ENCODE peak calls at places on chromosomes 4 and X, in five cellular contexts. One of them, this sample, is unnamed.

GRCh38 chr4:156169861-156170260 is 216.2 kb upstream of the CTSO start:
- DNase-seq in CD8-positive, alpha-beta memory T cell: no peak
- DNase-seq in WERI-Rb-1: peak; percentile 43
- DNase-seq in spleen: no peak
- DNase-seq in heart left ventricle: no peak
- DNase-seq in this sample: no peak

GRCh38 chr4:95549246-95550138 is 719 bp upstream of the UNC5C start:
- DNase-seq in CD8-positive, alpha-beta memory T cell: no peak
- DNase-seq in WERI-Rb-1: peak; percentile 70
- DNase-seq in spleen: peak; percentile 82
- DNase-seq in heart left ventricle: peak; percentile 68
- DNase-seq in this sample: no peak

GRCh38 chr4:151157543-151157942 is 58.1 kb downstream of the RPS3A start:
- DNase-seq in CD8-positive, alpha-beta memory T cell: no peak
- DNase-seq in WERI-Rb-1: no peak
- DNase-seq in spleen: no peak
- DNase-seq in heart left ventricle: no peak
- DNase-seq in this sample: no peak

GRCh38 chr4:84578540-84579409 is 4.2 kb upstream of the CDS1 start:
- DNase-seq in CD8-positive, alpha-beta memory T cell: no peak
- DNase-seq in WERI-Rb-1: peak; percentile 46
- DNase-seq in spleen: no peak
- DNase-seq in heart left ventricle: no peak
- DNase-seq in this sample: peak; percentile 29

GRCh38 chrX:288561-288991 is 7.4 kb downstream of the PLCXD1 start:
- DNase-seq in CD8-positive, alpha-beta memory T cell: no peak
- DNase-seq in WERI-Rb-1: no peak
- DNase-seq in spleen: peak; percentile 67
- DNase-seq in heart left ventricle: no peak
- DNase-seq in this sample: no peak

GRCh38 chr4:141713771-141714445 is 77.5 kb downstream of the IL15 start:
- DNase-seq in CD8-positive, alpha-beta memory T cell: no peak
- DNase-seq in WERI-Rb-1: no peak
- DNase-seq in spleen: no peak
- DNase-seq in heart left ventricle: no peak
- DNase-seq in this sample: no peak

GRCh38 chr4:61079427-61079826 is 120.7 kb upstream of the ADGRL3 start:
- DNase-seq in CD8-positive, alpha-beta memory T cell: no peak
- DNase-seq in WERI-Rb-1: no peak
- DNase-seq in spleen: no peak
- DNase-seq in heart left ventricle: no peak
- DNase-seq in this sample: no peak

GRCh38 chr4:137676357-137676998 is 144.2 kb upstream of the PCDH18 start:
- DNase-seq in CD8-positive, alpha-beta memory T cell: no peak
- DNase-seq in WERI-Rb-1: no peak
- DNase-seq in spleen: no peak
- DNase-seq in heart left ventricle: no peak
- DNase-seq in this sample: no peak

GRCh38 chr4:6541789-6542188 is 33.2 kb upstream of the MAN2B2 start:
- DNase-seq in CD8-positive, alpha-beta memory T cell: no peak
- DNase-seq in WERI-Rb-1: no peak
- DNase-seq in spleen: no peak
- DNase-seq in heart left ventricle: no peak
- DNase-seq in this sample: no peak

GRCh38 chr4:148344382-148344781 is 97.8 kb downstream of the NR3C2 start:
- DNase-seq in CD8-positive, alpha-beta memory T cell: no peak
- DNase-seq in WERI-Rb-1: no peak
- DNase-seq in spleen: no peak
- DNase-seq in heart left ventricle: peak; percentile 38
- DNase-seq in this sample: no peak

GRCh38 chr4:7787067-7787466 is 152.6 kb downstream of the AFAP1 start:
- DNase-seq in CD8-positive, alpha-beta memory T cell: no peak
- DNase-seq in WERI-Rb-1: no peak
- DNase-seq in spleen: peak; percentile 30
- DNase-seq in heart left ventricle: peak; percentile 15
- DNase-seq in this sample: no peak

GRCh38 chr4:155629831-155630425 is 36.7 kb upstream of the GUCY1A1 start:
- DNase-seq in CD8-positive, alpha-beta memory T cell: no peak
- DNase-seq in WERI-Rb-1: no peak
- DNase-seq in spleen: no peak
- DNase-seq in heart left ventricle: no peak
- DNase-seq in this sample: no peak

GRCh38 chr4:73936969-73937368 is 44.9 kb downstream of the PF4 start:
- DNase-seq in CD8-positive, alpha-beta memory T cell: no peak
- DNase-seq in WERI-Rb-1: no peak
- DNase-seq in spleen: no peak
- DNase-seq in heart left ventricle: no peak
- DNase-seq in this sample: no peak

GRCh38 chr4:6761540-6762243 is 20.8 kb upstream of the KIAA0232 start:
- DNase-seq in CD8-positive, alpha-beta memory T cell: peak; percentile 30
- DNase-seq in WERI-Rb-1: no peak
- DNase-seq in spleen: peak; percentile 79
- DNase-seq in heart left ventricle: no peak
- DNase-seq in this sample: no peak

GRCh38 chr4:52197351-52197750 is 146.2 kb downstream of the SPATA18 start:
- DNase-seq in CD8-positive, alpha-beta memory T cell: no peak
- DNase-seq in WERI-Rb-1: no peak
- DNase-seq in spleen: no peak
- DNase-seq in heart left ventricle: no peak
- DNase-seq in this sample: no peak

GRCh38 chrX:45771114-45771513 is 570.4 kb upstream of the DIPK2B start:
- DNase-seq in CD8-positive, alpha-beta memory T cell: no peak
- DNase-seq in WERI-Rb-1: no peak
- DNase-seq in spleen: no peak
- DNase-seq in heart left ventricle: no peak
- DNase-seq in this sample: peak; percentile 39

GRCh38 chr4:64911846-64912245 is 502.6 kb upstream of the TECRL start:
- DNase-seq in CD8-positive, alpha-beta memory T cell: no peak
- DNase-seq in WERI-Rb-1: peak; percentile 24
- DNase-seq in spleen: no peak
- DNase-seq in heart left ventricle: no peak
- DNase-seq in this sample: no peak

GRCh38 chrX:38095971-38096529 is 89.7 kb downstream of the SYTL5 start:
- DNase-seq in CD8-positive, alpha-beta memory T cell: no peak
- DNase-seq in WERI-Rb-1: no peak
- DNase-seq in spleen: no peak
- DNase-seq in heart left ventricle: no peak
- DNase-seq in this sample: no peak

GRCh38 chrX:29237972-29238371 is 650.7 kb downstream of the IL1RAPL1 start:
- DNase-seq in CD8-positive, alpha-beta memory T cell: no peak
- DNase-seq in WERI-Rb-1: no peak
- DNase-seq in spleen: no peak
- DNase-seq in heart left ventricle: no peak
- DNase-seq in this sample: no peak

GRCh38 chr4:174324246-174324645 is 40.5 kb downstream of the CEP44 start:
- DNase-seq in CD8-positive, alpha-beta memory T cell: no peak
- DNase-seq in WERI-Rb-1: no peak
- DNase-seq in spleen: no peak
- DNase-seq in heart left ventricle: no peak
- DNase-seq in this sample: no peak

GRCh38 chr4:153322791-153323190 is 21.7 kb upstream of the MND1 start:
- DNase-seq in CD8-positive, alpha-beta memory T cell: no peak
- DNase-seq in WERI-Rb-1: no peak
- DNase-seq in spleen: no peak
- DNase-seq in heart left ventricle: no peak
- DNase-seq in this sample: no peak

GRCh38 chr4:151468715-151469696 is 60.0 kb downstream of the FHIP1A start:
- DNase-seq in CD8-positive, alpha-beta memory T cell: no peak
- DNase-seq in WERI-Rb-1: no peak
- DNase-seq in spleen: no peak
- DNase-seq in heart left ventricle: no peak
- DNase-seq in this sample: no peak

GRCh38 chrX:21723097-21723496 is 34.8 kb downstream of the SMPX start:
- DNase-seq in CD8-positive, alpha-beta memory T cell: no peak
- DNase-seq in WERI-Rb-1: no peak
- DNase-seq in spleen: no peak
- DNase-seq in heart left ventricle: no peak
- DNase-seq in this sample: no peak

GRCh38 chrX:72271812-72272211 is 5.2 kb downstream of the RPS4X start:
- DNase-seq in CD8-positive, alpha-beta memory T cell: no peak
- DNase-seq in WERI-Rb-1: no peak
- DNase-seq in spleen: no peak
- DNase-seq in heart left ventricle: no peak
- DNase-seq in this sample: no peak

GRCh38 chr4:54958236-54958635 is 167.2 kb downstream of the KDR start:
- DNase-seq in CD8-positive, alpha-beta memory T cell: no peak
- DNase-seq in WERI-Rb-1: no peak
- DNase-seq in spleen: no peak
- DNase-seq in heart left ventricle: no peak
- DNase-seq in this sample: no peak

GRCh38 chrX:97685753-97686152 is 802.0 kb downstream of the RPA4 start:
- DNase-seq in CD8-positive, alpha-beta memory T cell: no peak
- DNase-seq in WERI-Rb-1: peak; percentile 45
- DNase-seq in spleen: no peak
- DNase-seq in heart left ventricle: no peak
- DNase-seq in this sample: peak; percentile 56

GRCh38 chr4:23805381-23805780 is 84.5 kb downstream of the PPARGC1A start:
- DNase-seq in CD8-positive, alpha-beta memory T cell: no peak
- DNase-seq in WERI-Rb-1: no peak
- DNase-seq in spleen: no peak
- DNase-seq in heart left ventricle: no peak
- DNase-seq in this sample: no peak

GRCh38 chr4:28287837-28288236 is 1427.2 kb downstream of the STIM2 start:
- DNase-seq in CD8-positive, alpha-beta memory T cell: no peak
- DNase-seq in WERI-Rb-1: no peak
- DNase-seq in spleen: no peak
- DNase-seq in heart left ventricle: no peak
- DNase-seq in this sample: peak; percentile 44

GRCh38 chrX:68196939-68197791 is 236.1 kb downstream of the OPHN1 start:
- DNase-seq in CD8-positive, alpha-beta memory T cell: no peak
- DNase-seq in WERI-Rb-1: peak; percentile 45
- DNase-seq in spleen: no peak
- DNase-seq in heart left ventricle: no peak
- DNase-seq in this sample: peak; percentile 75

GRCh38 chr4:183287677-183288076 is 32.4 kb downstream of the CLDN22 start:
- DNase-seq in CD8-positive, alpha-beta memory T cell: no peak
- DNase-seq in WERI-Rb-1: no peak
- DNase-seq in spleen: no peak
- DNase-seq in heart left ventricle: no peak
- DNase-seq in this sample: no peak

GRCh38 chr4:32884198-32884597 is 2164.0 kb downstream of the PCDH7 start:
- DNase-seq in CD8-positive, alpha-beta memory T cell: no peak
- DNase-seq in WERI-Rb-1: no peak
- DNase-seq in spleen: no peak
- DNase-seq in heart left ventricle: no peak
- DNase-seq in this sample: no peak

GRCh38 chr4:70931359-70931758 is 29.2 kb downstream of the MOB1B start:
- DNase-seq in CD8-positive, alpha-beta memory T cell: no peak
- DNase-seq in WERI-Rb-1: no peak
- DNase-seq in spleen: no peak
- DNase-seq in heart left ventricle: no peak
- DNase-seq in this sample: no peak

GRCh38 chr4:173191623-173192041 is 23.0 kb downstream of the GALNT7 start:
- DNase-seq in CD8-positive, alpha-beta memory T cell: no peak
- DNase-seq in WERI-Rb-1: no peak
- DNase-seq in spleen: no peak
- DNase-seq in heart left ventricle: no peak
- DNase-seq in this sample: peak; percentile 76

GRCh38 chr4:41142946-41143720 is 71.2 kb downstream of the APBB2 start:
- DNase-seq in CD8-positive, alpha-beta memory T cell: no peak
- DNase-seq in WERI-Rb-1: no peak
- DNase-seq in spleen: no peak
- DNase-seq in heart left ventricle: peak; percentile 40
- DNase-seq in this sample: no peak
- H3K4me3 ChIP-seq in CD8-positive, alpha-beta memory T cell: no peak overlapping the region
- H3K4me3 ChIP-seq in WERI-Rb-1: no peak overlapping the region
- H3K4me3 ChIP-seq in spleen: no peak overlapping the region
- H3K4me3 ChIP-seq in heart left ventricle: no peak overlapping the region
- H3K4me3 ChIP-seq in this sample: no peak overlapping the region

GRCh38 chr4:2907226-2907625 is 56.0 kb downstream of the NOP14 start:
- DNase-seq in CD8-positive, alpha-beta memory T cell: no peak
- DNase-seq in WERI-Rb-1: no peak
- DNase-seq in spleen: no peak
- DNase-seq in heart left ventricle: no peak
- DNase-seq in this sample: no peak
- H3K36me3 ChIP-seq in CD8-positive, alpha-beta memory T cell: peaks cover 54% of the 10 kb centered on the region
- H3K36me3 ChIP-seq in WERI-Rb-1: peaks cover 97% of the 10 kb centered on the region
- H3K36me3 ChIP-seq in spleen: no peaks in the 10 kb centered on the region
- H3K36me3 ChIP-seq in heart left ventricle: no peaks in the 10 kb centered on the region
- H3K36me3 ChIP-seq in this sample: peaks cover 72% of the 10 kb centered on the region

GRCh38 chr4:154471924-154472323 is 19.7 kb downstream of the DCHS2 start:
- DNase-seq in CD8-positive, alpha-beta memory T cell: no peak
- DNase-seq in WERI-Rb-1: no peak
- DNase-seq in spleen: no peak
- DNase-seq in heart left ventricle: no peak
- DNase-seq in this sample: peak; percentile 91
- H3K4me3 ChIP-seq in CD8-positive, alpha-beta memory T cell: no peak overlapping the region
- H3K4me3 ChIP-seq in WERI-Rb-1: no peak overlapping the region
- H3K4me3 ChIP-seq in spleen: no peak overlapping the region
- H3K4me3 ChIP-seq in heart left ventricle: no peak overlapping the region
- H3K4me3 ChIP-seq in this sample: no peak overlapping the region

GRCh38 chr4:112358415-112358814 is 61.2 kb downstream of the ALPK1 start:
- DNase-seq in CD8-positive, alpha-beta memory T cell: no peak
- DNase-seq in WERI-Rb-1: no peak
- DNase-seq in spleen: no peak
- DNase-seq in heart left ventricle: no peak
- DNase-seq in this sample: no peak
- H3K36me3 ChIP-seq in CD8-positive, alpha-beta memory T cell: no peaks in the 10 kb centered on the region
- H3K36me3 ChIP-seq in WERI-Rb-1: no peaks in the 10 kb centered on the region
- H3K36me3 ChIP-seq in spleen: no peaks in the 10 kb centered on the region
- H3K36me3 ChIP-seq in heart left ventricle: no peaks in the 10 kb centered on the region
- H3K36me3 ChIP-seq in this sample: no peaks in the 10 kb centered on the region